ENCODE peak calls at places on chromosomes 7 and 10, in four cellular contexts. V is T-helper 9 cell; H is NCI-H2029; G is effector memory CD8-positive, alpha-beta T cell. M is an unnamed sample.

GRCh38 chr10:1360581-1361164 is 304.5 kb downstream of the WDR37 start:
- DNase-seq in G (no peak), H (no peak), V (no peak), M (no peak)

GRCh38 chr10:24723386-24723787 is 300 bp downstream of the ARHGAP21 start:
- DNase-seq in H (no peak), G (peak), V (peak), M (peak)

GRCh38 chr10:87658858-87659555 is 671 bp upstream of the PAPSS2 start:
- DNase-seq in H (no peak), V (no peak), G (no peak), M (no peak)

GRCh38 chr7:120927454-120928103 is 23.0 kb upstream of the ING3 start:
- DNase-seq in V (no peak), G (no peak), H (no peak), M (no peak)

GRCh38 chr7:19118896-19119301 is 1.5 kb upstream of the TWIST1 start:
- DNase-seq in G (no peak), V (no peak), H (no peak), M (no peak)

GRCh38 chr7:7617550-7617949 is 23.0 kb upstream of the UMAD1 start:
- DNase-seq in G (no peak), H (no peak), V (no peak), M (no peak)

GRCh38 chr10:46524471-46525176 is 31.8 kb downstream of the GPRIN2 start:
- DNase-seq in V (no peak), H (no peak), G (no peak), M (no peak)

GRCh38 chr7:139738101-139738489 is 39.7 kb downstream of the HIPK2 start:
- DNase-seq in G (no peak), V (no peak), H (no peak), M (no peak)

GRCh38 chr10:4249841-4250496 is 465.0 kb upstream of the KLF6 start:
- DNase-seq in G (no peak), V (no peak), H (no peak), M (no peak)